ENCODE peak calls at places on chromosomes 5 and 9, in six cellular contexts. D, X, F, A, S and Q are unnamed samples.

GRCh38 chr5:39208471-39208870 is 10.9 kb downstream of the FYB1 start:
- DNase-seq in F (no peak), X (no peak), S (no peak), A (no peak), D (no peak), Q (no peak)

GRCh38 chr5:7828269-7828668 is 22.7 kb downstream of the CFAP90 start:
- DNase-seq in S (peak), X (peak), D (no peak), A (no peak), F (no peak), Q (no peak)

GRCh38 chr5:32916648-32917047 is 205.5 kb downstream of the NPR3 start:
- DNase-seq in S (no peak), D (peak), X (no peak), A (peak), F (no peak), Q (no peak)

GRCh38 chr5:179806250-179807045 is at the start of gene MGAT4B:
- DNase-seq in A (peak), X (peak), D (peak), S (peak), F (peak), Q (peak)

GRCh38 chr5:2281446-2281845 is 398.7 kb upstream of the IRX4 start:
- DNase-seq in D (no peak), A (no peak), X (no peak), S (no peak), F (no peak), Q (no peak)

GRCh38 chr9:108150736-108151135 is 661.2 kb upstream of the KLF4 start:
- DNase-seq in D (no peak), A (no peak), S (no peak), X (no peak), F (no peak), Q (no peak)

GRCh38 chr9:87498046-87498815 is 564 bp downstream of the DAPK1 start:
- DNase-seq in A (peak), S (peak), F (peak), X (peak), D (no peak), Q (peak)

GRCh38 chr5:148740966-148741742 is 85.3 kb upstream of the ADRB2 start:
- DNase-seq in D (peak), S (no peak), X (no peak), F (no peak), A (no peak), Q (no peak)

GRCh38 chr5:176994460-176995121 is 12.0 kb downstream of the UIMC1 start:
- DNase-seq in S (peak), F (no peak), X (peak), A (no peak), D (no peak), Q (peak)

GRCh38 chr9:68610016-68610415 is 69.3 kb upstream of the TMEM252 start:
- DNase-seq in X (no peak), S (peak), A (no peak), F (no peak), D (no peak), Q (no peak)

GRCh38 chr5:155189981-155190380 is 176.4 kb downstream of the KIF4B start:
- DNase-seq in S (no peak), X (no peak), F (no peak), A (no peak), D (peak), Q (no peak)

GRCh38 chr9:29211681-29212589 is 1638.7 kb upstream of the C9orf72 start:
- DNase-seq in S (peak), D (no peak), A (peak), X (peak), F (peak), Q (no peak)

GRCh38 chr9:98707158-98708102 is 1.3 kb downstream of the GABBR2 start:
- DNase-seq in S (peak), A (peak), F (peak), D (peak), X (peak), Q (no peak)

GRCh38 chr9:19049872-19050636 is 827 bp downstream of the RRAGA start:
- DNase-seq in F (peak), X (no peak), A (no peak), D (peak), S (no peak), Q (no peak)

GRCh38 chr9:35051069-35051967 is 21.1 kb downstream of the VCP start:
- DNase-seq in F (peak), S (peak), D (peak), X (no peak), A (peak), Q (no peak)

GRCh38 chr5:124461857-124462423 is 284.5 kb downstream of the ZNF608 start:
- DNase-seq in D (no peak), S (no peak), X (no peak), A (no peak), F (no peak), Q (no peak)

GRCh38 chr5:40401965-40402364 is 277.8 kb upstream of the PTGER4 start:
- DNase-seq in A (no peak), D (peak), X (no peak), S (no peak), F (no peak), Q (no peak)

GRCh38 chr9:83147487-83148149 is 84.7 kb upstream of the RASEF start:
- DNase-seq in F (no peak), S (no peak), X (no peak), D (no peak), A (no peak), Q (no peak)

GRCh38 chr5:134464988-134465855 is 53.5 kb upstream of the CDKN2AIPNL start:
- DNase-seq in A (no peak), F (no peak), D (peak), X (peak), S (no peak), Q (peak)

GRCh38 chr5:72383280-72384205 is 63.4 kb downstream of the PTCD2 start:
- DNase-seq in A (no peak), F (no peak), X (no peak), S (no peak), D (peak), Q (no peak)

GRCh38 chr5:132029609-132030008 is 18.2 kb upstream of the ACSL6 start:
- DNase-seq in X (no peak), S (no peak), D (no peak), F (no peak), A (no peak), Q (no peak)

GRCh38 chr5:164097747-164098146 is 592.3 kb downstream of the MAT2B start:
- DNase-seq in A (no peak), D (peak), F (no peak), S (no peak), X (no peak), Q (no peak)

GRCh38 chr5:121292664-121293063 is 559.0 kb upstream of the FTMT start:
- DNase-seq in A (no peak), F (no peak), S (no peak), D (no peak), X (no peak), Q (no peak)

GRCh38 chr5:80569086-80569960 is 757 bp downstream of the ANKRD34B start:
- DNase-seq in F (peak), X (no peak), A (peak), S (no peak), D (no peak), Q (peak)

GRCh38 chr5:10828241-10828640 is 67.2 kb upstream of the DAP start:
- DNase-seq in S (no peak), F (no peak), X (no peak), A (no peak), D (no peak), Q (no peak)

GRCh38 chr9:112844771-112845542 is 45.7 kb downstream of the SLC46A2 start:
- DNase-seq in F (peak), S (peak), D (peak), X (peak), A (peak), Q (peak)

GRCh38 chr5:180340856-180341255 is 12.3 kb downstream of the GFPT2 start:
- DNase-seq in A (no peak), X (no peak), S (no peak), D (no peak), F (no peak), Q (no peak)

GRCh38 chr9:3330792-3331420 is 194.9 kb downstream of the RFX3 start:
- DNase-seq in X (no peak), F (no peak), D (peak), S (no peak), A (no peak), Q (no peak)

GRCh38 chr5:141763526-141763925 is 81.5 kb upstream of the ARAP3 start:
- DNase-seq in D (no peak), S (no peak), A (no peak), X (no peak), F (no peak), Q (no peak)

GRCh38 chr5:141762316-141762715 is 80.3 kb upstream of the ARAP3 start:
- DNase-seq in D (no peak), S (no peak), A (no peak), X (no peak), F (no peak), Q (no peak)

GRCh38 chr5:141760753-141761152 is 78.7 kb upstream of the ARAP3 start:
- DNase-seq in F (no peak), S (no peak), A (no peak), X (no peak), D (no peak), Q (no peak)

GRCh38 chr5:141760193-141760592 is 78.2 kb upstream of the ARAP3 start:
- DNase-seq in F (no peak), D (no peak), S (no peak), X (no peak), A (no peak), Q (no peak)

GRCh38 chr5:141762790-141763368 is 80.8 kb upstream of the ARAP3 start:
- DNase-seq in X (no peak), S (no peak), D (no peak), A (no peak), F (no peak), Q (no peak)
- TF ChIP-seq CTCF in X (peak), S (peak), D (no peak), A (no peak), F (no peak), Q (no peak)

DNA sequence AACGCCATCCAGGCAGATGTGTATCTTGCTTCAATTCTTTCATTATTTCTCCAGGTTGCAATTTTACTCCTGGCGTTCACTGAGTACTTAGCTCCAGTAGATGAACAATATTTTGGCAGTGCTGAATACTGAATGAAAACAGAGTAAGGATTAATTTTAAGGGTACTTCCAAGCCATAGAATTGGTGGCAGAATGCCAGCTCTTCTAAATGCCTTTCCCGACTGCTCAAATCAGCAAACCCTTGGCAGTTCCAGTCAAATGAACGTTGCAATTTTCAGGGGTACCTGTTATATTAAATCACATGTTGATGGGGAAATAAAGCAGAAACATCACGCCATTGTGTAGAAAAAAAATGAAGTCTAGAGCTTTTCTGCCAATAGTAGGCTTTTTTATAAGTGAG is 282.4 kb upstream of the RPS23 start:
- DNase-seq in A (no peak), D (no peak), F (no peak), X (no peak), S (no peak), Q (no peak)
- TF ChIP-seq CTCF in A (no peak), D (no peak), F (no peak), X (no peak), S (no peak), Q (no peak)

DNA sequence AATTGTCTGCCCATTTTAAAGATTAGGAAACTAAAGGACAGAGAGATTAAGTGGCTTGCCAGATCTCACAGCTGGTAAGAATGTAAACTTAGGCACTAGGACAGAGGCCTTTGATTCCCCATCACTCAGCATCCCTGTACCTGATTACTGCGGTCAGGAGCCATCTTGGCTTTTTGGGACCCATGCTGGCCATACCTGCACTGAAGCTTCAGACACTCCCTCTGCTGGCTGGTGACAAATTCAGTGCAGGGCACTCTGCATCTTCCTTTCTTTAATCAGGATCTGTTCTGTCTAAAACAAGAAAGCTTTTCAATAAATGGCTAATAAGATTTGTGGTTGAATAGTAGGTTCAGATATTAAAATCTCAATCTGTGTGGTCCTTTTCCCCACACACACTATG is 215.5 kb upstream of the RORB start:
- DNase-seq in X (no peak), F (peak), D (peak), S (no peak), A (peak), Q (no peak)
- TF ChIP-seq CTCF in X (no peak), F (peak), D (peak), S (no peak), A (peak), Q (no peak)

GRCh38 chr5:41433552-41434181 is 76.7 kb downstream of the PLCXD3 start:
- DNase-seq in F (no peak), A (peak), S (no peak), X (no peak), D (no peak), Q (no peak)
- TF ChIP-seq CTCF in F (peak), A (peak), S (no peak), X (peak), D (peak), Q (no peak)

GRCh38 chr9:121802753-121803152 is 151.3 kb downstream of the DAB2IP start:
- DNase-seq in F (no peak), D (no peak), X (peak), A (no peak), S (no peak), Q (no peak)
- TF ChIP-seq CTCF in F (no peak), D (no peak), X (no peak), A (no peak), S (no peak), Q (no peak)

GRCh38 chr9:137461663-137462395 is 2.7 kb upstream of the NSMF start:
- DNase-seq in S (peak), A (peak), F (no peak), X (peak), D (no peak), Q (peak)
- TF ChIP-seq CTCF in S (no peak), A (peak), F (no peak), X (no peak), D (no peak), Q (peak)

DNA sequence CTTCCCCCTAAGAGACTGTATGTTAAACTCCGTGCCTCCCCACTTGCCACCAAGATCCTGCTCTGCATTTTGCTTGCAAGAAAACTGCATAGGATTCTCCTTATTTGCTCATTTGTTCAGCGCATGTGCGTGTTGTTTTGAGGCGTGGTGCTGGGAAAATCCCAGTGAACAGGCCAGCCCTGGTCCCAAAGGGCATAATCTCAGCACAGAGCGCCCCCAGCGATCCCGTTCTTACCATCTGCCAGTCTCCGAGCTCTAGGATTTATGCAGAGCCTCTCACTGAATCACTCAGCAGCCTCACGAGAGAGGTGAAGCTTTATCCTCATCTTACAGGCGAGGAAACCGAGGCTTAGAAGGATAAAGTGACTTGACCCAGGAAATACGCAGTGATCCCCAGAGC is 11.5 kb downstream of the PRRX2 start:
- DNase-seq in F (no peak), A (no peak), D (no peak), S (no peak), X (no peak), Q (no peak)
- TF ChIP-seq CTCF in F (no peak), A (peak), D (no peak), S (no peak), X (no peak), Q (no peak)

GRCh38 chr5:146425023-146425422 is 22.1 kb upstream of the TCERG1 start:
- DNase-seq in D (no peak), A (peak), S (no peak), X (no peak), F (no peak), Q (no peak)
- TF ChIP-seq CTCF in D (no peak), A (no peak), S (no peak), X (no peak), F (no peak), Q (no peak)

GRCh38 chr9:134138292-134138691 is 2.4 kb downstream of the WDR5 start:
- DNase-seq in D (no peak), F (no peak), X (no peak), S (peak), A (no peak), Q (no peak)
- TF ChIP-seq CTCF in D (no peak), F (no peak), X (no peak), S (no peak), A (no peak), Q (no peak)

GRCh38 chr5:8954801-8955200 is 591.1 kb downstream of the SEMA5A start:
- DNase-seq in S (no peak), F (no peak), X (no peak), A (no peak), D (no peak), Q (no peak)
- TF ChIP-seq CTCF in S (no peak), F (no peak), X (no peak), A (peak), D (no peak), Q (no peak)